ENCODE peak calls at places on chromosomes 5 and 9, in six cellular contexts. D is NCI-H1092; I is AG08395; H is H9; X is fibroblast of the conjunctiva; M is activated effector memory CD4-positive, alpha-beta T cell treated with Interleukin-2 at 50 U/mL for 16 hours. K is an unnamed sample.

GRCh38 chr9:81474125-81474524 is 215.2 kb downstream of the TLE1 start:
- DNase-seq in D (no peak), I (no peak), H (no peak), X (no peak), M (no peak), K (no peak)

GRCh38 chr9:128188209-128188608 is 3.2 kb downstream of the CIZ1 start:
- DNase-seq in D (no peak), I (no peak), H (no peak), X (no peak), M (no peak), K (no peak)

GRCh38 chr5:61783481-61783880 is 451.4 kb downstream of the ZSWIM6 start:
- DNase-seq in D (no peak), I (no peak), H (no peak), X (no peak), M (no peak), K (peak)

GRCh38 chr5:1730487-1730847 is 69.2 kb downstream of the MRPL36 start:
- DNase-seq in D (no peak), I (no peak), H (peak), X (no peak), M (no peak), K (no peak)

GRCh38 chr5:100157066-100157465 is 378.1 kb upstream of the FAM174A start:
- DNase-seq in D (no peak), I (no peak), H (no peak), X (no peak), M (no peak), K (no peak)

GRCh38 chr5:110386782-110387181 is 339.7 kb downstream of the TMEM232 start:
- DNase-seq in D (no peak), I (peak), H (no peak), X (no peak), M (no peak), K (no peak)

GRCh38 chr5:143699121-143699520 is 112.8 kb upstream of the HMHB1 start:
- DNase-seq in D (no peak), I (no peak), H (no peak), X (no peak), M (no peak), K (no peak)

GRCh38 chr5:132094393-132095076 is 20.9 kb downstream of the CSF2 start:
- DNase-seq in D (no peak), I (peak), H (peak), X (peak), M (no peak), K (no peak)

GRCh38 chr5:121630402-121630801 is 221.3 kb upstream of the FTMT start:
- DNase-seq in D (no peak), I (peak), H (no peak), X (no peak), M (no peak), K (no peak)

GRCh38 chr5:90939208-90939607 is 380.6 kb downstream of the ADGRV1 start:
- DNase-seq in D (no peak), I (no peak), H (no peak), X (no peak), M (no peak), K (no peak)

GRCh38 chr9:124395826-124396225 is 19.4 kb downstream of the PSMB7 start:
- DNase-seq in D (no peak), I (no peak), H (no peak), X (no peak), M (no peak), K (no peak)

GRCh38 chr5:113338628-113339027 is 96.2 kb downstream of the TSSK1B start:
- DNase-seq in D (no peak), I (no peak), H (no peak), X (no peak), M (no peak), K (no peak)

GRCh38 chr9:92534199-92535159 is 1.3 kb downstream of the ECM2 start:
- DNase-seq in D (no peak), I (peak), H (no peak), X (no peak), M (no peak), K (no peak)

GRCh38 chr5:80034962-80035821 is at the start of gene THBS4:
- DNase-seq in D (no peak), I (no peak), H (peak), X (no peak), M (no peak), K (peak)

GRCh38 chr9:117543089-117543488 is 128.2 kb upstream of the ASTN2 start:
- DNase-seq in D (no peak), I (no peak), H (no peak), X (no peak), M (no peak), K (no peak)

GRCh38 chr5:176810084-176810597 is at the start of gene UNC5A:
- DNase-seq in D (peak), I (no peak), H (peak), X (no peak), M (peak), K (peak)

GRCh38 chr5:15977851-15978250 is 201.7 kb downstream of the MARCHF11 start:
- DNase-seq in D (no peak), I (no peak), H (no peak), X (no peak), M (no peak), K (no peak)

GRCh38 chr9:33139421-33140228 is 27.5 kb downstream of the B4GALT1 start:
- DNase-seq in D (no peak), I (peak), H (no peak), X (peak), M (no peak), K (peak)

GRCh38 chr9:73152445-73152844 is 780 bp downstream of the ANXA1 start:
- DNase-seq in D (no peak), I (peak), H (no peak), X (no peak), M (no peak), K (no peak)

GRCh38 chr5:7274180-7274579 is 121.8 kb upstream of the ADCY2 start:
- DNase-seq in D (no peak), I (no peak), H (no peak), X (no peak), M (no peak), K (no peak)

GRCh38 chr9:136395345-136396218 is 4.4 kb downstream of the SNAPC4 start:
- DNase-seq in D (no peak), I (no peak), H (no peak), X (no peak), M (no peak), K (no peak)

GRCh38 chr5:162591724-162592123 is 524.2 kb downstream of the GABRG2 start:
- DNase-seq in D (no peak), I (no peak), H (no peak), X (no peak), M (no peak), K (no peak)

GRCh38 chr9:135971892-135972291 is 10.7 kb upstream of the UBAC1 start:
- DNase-seq in D (no peak), I (no peak), H (peak), X (no peak), M (peak), K (peak)

GRCh38 chr5:110045153-110045552 is 355.4 kb downstream of the MAN2A1 start:
- DNase-seq in D (no peak), I (peak), H (no peak), X (no peak), M (no peak), K (no peak)

GRCh38 chr9:131320031-131320685 is 30.6 kb downstream of the PLPP7 start:
- DNase-seq in D (no peak), I (no peak), H (no peak), X (no peak), M (no peak), K (no peak)

GRCh38 chr5:75113354-75113753 is 61.0 kb upstream of the GCNT4 start:
- DNase-seq in D (no peak), I (no peak), H (no peak), X (no peak), M (no peak), K (no peak)

K was measured in iPS-NIHi11.